ENCODE peak calls at places on chromosomes 3 and 15, in five cellular contexts. One of them, this sample, is unnamed.

GRCh38 chr3:48222616-48223513 is at the start of gene CAMP:
- DNase-seq in ACHN: no peak
- DNase-seq in mucosa of descending colon: peak
- DNase-seq in mucosa of gallbladder: peak
- DNase-seq in tibial artery: peak
- DNase-seq in this sample: peak

GRCh38 chr3:141594357-141594756 is 107.5 kb downstream of the RASA2 start:
- DNase-seq in ACHN: no peak
- DNase-seq in mucosa of descending colon: no peak
- DNase-seq in mucosa of gallbladder: no peak
- DNase-seq in tibial artery: no peak
- DNase-seq in this sample: no peak

GRCh38 chr3:149815318-149815717 is 2.3 kb downstream of the RNF13 start:
- DNase-seq in ACHN: no peak
- DNase-seq in mucosa of descending colon: no peak
- DNase-seq in mucosa of gallbladder: no peak
- DNase-seq in tibial artery: no peak
- DNase-seq in this sample: no peak

GRCh38 chr3:125008766-125009165 is 47.0 kb downstream of the HEG1 start:
- DNase-seq in ACHN: no peak
- DNase-seq in mucosa of descending colon: no peak
- DNase-seq in mucosa of gallbladder: no peak
- DNase-seq in tibial artery: no peak
- DNase-seq in this sample: no peak

GRCh38 chr3:13414040-13414729 is 5.9 kb downstream of the NUP210 start:
- DNase-seq in ACHN: no peak
- DNase-seq in mucosa of descending colon: peak
- DNase-seq in mucosa of gallbladder: peak
- DNase-seq in tibial artery: peak
- DNase-seq in this sample: no peak

GRCh38 chr3:37770938-37771918 is 90.5 kb upstream of the CTDSPL start:
- DNase-seq in ACHN: no peak
- DNase-seq in mucosa of descending colon: no peak
- DNase-seq in mucosa of gallbladder: peak
- DNase-seq in tibial artery: peak
- DNase-seq in this sample: peak

GRCh38 chr15:56244811-56245576 is 1.3 kb upstream of the RFX7 start:
- DNase-seq in ACHN: peak
- DNase-seq in mucosa of descending colon: peak
- DNase-seq in mucosa of gallbladder: peak
- DNase-seq in tibial artery: no peak
- DNase-seq in this sample: peak

GRCh38 chr15:40414816-40415215 is 9.2 kb downstream of the IVD start:
- DNase-seq in ACHN: no peak
- DNase-seq in mucosa of descending colon: no peak
- DNase-seq in mucosa of gallbladder: no peak
- DNase-seq in tibial artery: no peak
- DNase-seq in this sample: no peak

GRCh38 chr3:147392083-147392916 is 14.0 kb downstream of the ZIC4 start:
- DNase-seq in ACHN: no peak
- DNase-seq in mucosa of descending colon: no peak
- DNase-seq in mucosa of gallbladder: no peak
- DNase-seq in tibial artery: no peak
- DNase-seq in this sample: peak

GRCh38 chr3:99952306-99952705 is 134.6 kb downstream of the CMSS1 start:
- DNase-seq in ACHN: peak
- DNase-seq in mucosa of descending colon: no peak
- DNase-seq in mucosa of gallbladder: no peak
- DNase-seq in tibial artery: no peak
- DNase-seq in this sample: no peak

GRCh38 chr15:70643783-70644125 is 119.6 kb downstream of the UACA start:
- DNase-seq in ACHN: peak
- DNase-seq in mucosa of descending colon: no peak
- DNase-seq in mucosa of gallbladder: no peak
- DNase-seq in tibial artery: no peak
- DNase-seq in this sample: no peak

GRCh38 chr3:148727242-148727641 is 29.5 kb downstream of the AGTR1 start:
- DNase-seq in ACHN: peak
- DNase-seq in mucosa of descending colon: no peak
- DNase-seq in mucosa of gallbladder: no peak
- DNase-seq in tibial artery: no peak
- DNase-seq in this sample: peak

GRCh38 chr15:64753419-64754185 is 21.8 kb downstream of the RBPMS2 start:
- DNase-seq in ACHN: no peak
- DNase-seq in mucosa of descending colon: no peak
- DNase-seq in mucosa of gallbladder: no peak
- DNase-seq in tibial artery: no peak
- DNase-seq in this sample: no peak

GRCh38 chr3:88713233-88713691 is 394.2 kb upstream of the EPHA3 start:
- DNase-seq in ACHN: no peak
- DNase-seq in mucosa of descending colon: no peak
- DNase-seq in mucosa of gallbladder: no peak
- DNase-seq in tibial artery: no peak
- DNase-seq in this sample: no peak

GRCh38 chr3:8891328-8891727 is 71.9 kb downstream of the RAD18 start:
- DNase-seq in ACHN: no peak
- DNase-seq in mucosa of descending colon: no peak
- DNase-seq in mucosa of gallbladder: no peak
- DNase-seq in tibial artery: no peak
- DNase-seq in this sample: no peak

GRCh38 chr3:50204804-50205718 is at the start of gene SLC38A3:
- DNase-seq in ACHN: no peak
- DNase-seq in mucosa of descending colon: no peak
- DNase-seq in mucosa of gallbladder: no peak
- DNase-seq in tibial artery: no peak
- DNase-seq in this sample: peak

GRCh38 chr15:77528290-77528967 is 104.3 kb downstream of the LINGO1 start:
- DNase-seq in ACHN: no peak
- DNase-seq in mucosa of descending colon: no peak
- DNase-seq in mucosa of gallbladder: no peak
- DNase-seq in tibial artery: no peak
- DNase-seq in this sample: no peak

GRCh38 chr15:95857124-95857757 is 473.3 kb upstream of the NR2F2 start:
- DNase-seq in ACHN: no peak
- DNase-seq in mucosa of descending colon: no peak
- DNase-seq in mucosa of gallbladder: no peak
- DNase-seq in tibial artery: no peak
- DNase-seq in this sample: no peak

GRCh38 chr15:41292521-41292920 is 39.9 kb downstream of the OIP5 start:
- DNase-seq in ACHN: no peak
- DNase-seq in mucosa of descending colon: no peak
- DNase-seq in mucosa of gallbladder: no peak
- DNase-seq in tibial artery: no peak
- DNase-seq in this sample: no peak

GRCh38 chr3:27905625-27906024 is 183.5 kb upstream of the EOMES start:
- DNase-seq in ACHN: no peak
- DNase-seq in mucosa of descending colon: no peak
- DNase-seq in mucosa of gallbladder: no peak
- DNase-seq in tibial artery: no peak
- DNase-seq in this sample: no peak

GRCh38 chr3:31919528-31919927 is 61.5 kb downstream of the OSBPL10 start:
- DNase-seq in ACHN: no peak
- DNase-seq in mucosa of descending colon: no peak
- DNase-seq in mucosa of gallbladder: no peak
- DNase-seq in tibial artery: no peak
- DNase-seq in this sample: no peak

GRCh38 chr3:170500462-170500861 is 81.8 kb downstream of the CLDN11 start:
- DNase-seq in ACHN: no peak
- DNase-seq in mucosa of descending colon: no peak
- DNase-seq in mucosa of gallbladder: no peak
- DNase-seq in tibial artery: no peak
- DNase-seq in this sample: no peak

GRCh38 chr15:101637549-101638318 is 14.4 kb downstream of the TM2D3 start:
- DNase-seq in ACHN: no peak
- DNase-seq in mucosa of descending colon: no peak
- DNase-seq in mucosa of gallbladder: no peak
- DNase-seq in tibial artery: no peak
- DNase-seq in this sample: no peak

GRCh38 chr3:70832035-70832795 is 519.8 kb upstream of the MDFIC2 start:
- DNase-seq in ACHN: no peak
- DNase-seq in mucosa of descending colon: no peak
- DNase-seq in mucosa of gallbladder: no peak
- DNase-seq in tibial artery: peak
- DNase-seq in this sample: no peak